ENCODE peak calls at places on chromosome 22, in nine cellular contexts. H is CD8-positive, alpha-beta memory T cell; E is stimulated activated CD4-positive, alpha-beta T cell treated with anti-CD3 and anti-CD28 coated beads, Interleukin-1b, Interleukin-23, amount 100 ng/mL, for 1 hour; A is HFF-Myc; G is cardiac fibroblast; U is CD4-positive, alpha-beta T cell; Y is activated naive CD8-positive, alpha-beta T cell treated with anti-CD3 and anti-CD28 coated beads, Interleukin-2, amount 50 U/mL, for 24 hours; F is endodermal cell; M is cardiac muscle cell. N is an unnamed sample.

GRCh38 chr22:17191163-17191562 is 28.1 kb downstream of the ADA2 start:
- DNase-seq in H (no peak), E (no peak), A (no peak), G (no peak), U (no peak), Y (no peak), F (no peak), M (peak), N (no peak)

GRCh38 chr22:46674367-46674781 is 54.2 kb downstream of the GRAMD4 start:
- DNase-seq in H (peak), E (peak), A (no peak), G (no peak), U (peak), Y (peak), F (no peak), M (no peak), N (peak)

GRCh38 chr22:19742160-19743066 is 18.2 kb upstream of the TBX1 start:
- DNase-seq in H (no peak), E (no peak), A (no peak), G (no peak), U (no peak), Y (no peak), F (no peak), M (no peak), N (no peak)

GRCh38 chr22:21719024-21719423 is 16.6 kb downstream of the YPEL1 start:
- DNase-seq in H (no peak), E (no peak), A (no peak), G (no peak), U (no peak), Y (no peak), F (no peak), M (no peak), N (no peak)

GRCh38 chr22:46162771-46163170 is 12.4 kb downstream of the PPARA start:
- DNase-seq in H (no peak), E (no peak), A (no peak), G (no peak), U (no peak), Y (no peak), F (no peak), M (no peak), N (no peak)

GRCh38 chr22:20904008-20904979 is 12.9 kb upstream of the CRKL start:
- DNase-seq in H (no peak), E (no peak), A (peak), G (peak), U (no peak), Y (no peak), F (no peak), M (peak), N (no peak)

GRCh38 chr22:44931077-44931540 is 78.7 kb downstream of the PHF21B start:
- DNase-seq in H (no peak), E (no peak), A (peak), G (peak), U (no peak), Y (no peak), F (no peak), M (peak), N (no peak)

GRCh38 chr22:42360348-42360747 is 71.9 kb downstream of the NFAM1 start:
- DNase-seq in H (no peak), E (no peak), A (no peak), G (no peak), U (no peak), Y (no peak), F (no peak), M (no peak), N (no peak)

GRCh38 chr22:40818747-40819662 is at the start of gene SLC25A17:
- DNase-seq in H (peak), E (peak), A (peak), G (peak), U (peak), Y (peak), F (peak), M (peak), N (peak)

GRCh38 chr22:36155702-36156101 is 4.9 kb downstream of the APOL3 start:
- DNase-seq in H (no peak), E (no peak), A (no peak), G (peak), U (no peak), Y (no peak), F (no peak), M (peak), N (no peak)

N was measured in memory B cell.